ENCODE peak calls at places on chromosomes 16 and 17, in nine cellular contexts. One of them, this sample, is unnamed.
A peak's percentile ranks its signal among the peaks of the same experiment; 100 is the strongest.

GRCh38 chr16:84052071-84052622 is 9.6 kb upstream of the SLC38A8 start:
- DNase-seq in COR-L47: no peak
- DNase-seq in H54: no peak
- DNase-seq in trophoblast cell: no peak
- DNase-seq in GM10248: no peak
- DNase-seq in activated effector memory CD4-positive, alpha-beta T cell treated with anti-CD3 and anti-CD28 coated beads, Interleukin-2, amount 50 U/mL, for 16 hours: peak; percentile 53
- DNase-seq in heart right ventricle: no peak
- DNase-seq in H7: no peak
- DNase-seq in tibial artery: peak; percentile 35
- DNase-seq in this sample: peak; percentile 22

GRCh38 chr17:11241611-11242226 is 706 bp downstream of the SHISA6 start:
- DNase-seq in trophoblast cell: no peak
- DNase-seq in heart right ventricle: no peak
- DNase-seq in GM10248: no peak
- DNase-seq in H54: no peak
- DNase-seq in COR-L47: no peak
- DNase-seq in tibial artery: no peak
- DNase-seq in activated effector memory CD4-positive, alpha-beta T cell treated with anti-CD3 and anti-CD28 coated beads, Interleukin-2, amount 50 U/mL, for 16 hours: no peak
- DNase-seq in H7: peak; percentile 77
- DNase-seq in this sample: no peak

GRCh38 chr17:6213859-6214258 is 143.7 kb downstream of the WSCD1 start:
- DNase-seq in heart right ventricle: no peak
- DNase-seq in trophoblast cell: no peak
- DNase-seq in tibial artery: no peak
- DNase-seq in GM10248: no peak
- DNase-seq in COR-L47: no peak
- DNase-seq in H54: no peak
- DNase-seq in activated effector memory CD4-positive, alpha-beta T cell treated with anti-CD3 and anti-CD28 coated beads, Interleukin-2, amount 50 U/mL, for 16 hours: no peak
- DNase-seq in H7: no peak
- DNase-seq in this sample: no peak

GRCh38 chr17:61409301-61410099 is 9.9 kb downstream of the TBX2 start:
- DNase-seq in COR-L47: no peak
- DNase-seq in activated effector memory CD4-positive, alpha-beta T cell treated with anti-CD3 and anti-CD28 coated beads, Interleukin-2, amount 50 U/mL, for 16 hours: peak; percentile 78
- DNase-seq in H7: peak; percentile 92
- DNase-seq in tibial artery: peak; percentile 80
- DNase-seq in GM10248: peak; percentile 69
- DNase-seq in trophoblast cell: peak; percentile 81
- DNase-seq in heart right ventricle: peak; percentile 59
- DNase-seq in H54: peak; percentile 34
- DNase-seq in this sample: peak; percentile 99

GRCh38 chr16:89791278-89791995 is 25.0 kb downstream of the FANCA start:
- DNase-seq in heart right ventricle: no peak
- DNase-seq in activated effector memory CD4-positive, alpha-beta T cell treated with anti-CD3 and anti-CD28 coated beads, Interleukin-2, amount 50 U/mL, for 16 hours: no peak
- DNase-seq in tibial artery: no peak
- DNase-seq in H7: no peak
- DNase-seq in COR-L47: no peak
- DNase-seq in trophoblast cell: no peak
- DNase-seq in GM10248: no peak
- DNase-seq in H54: no peak
- DNase-seq in this sample: no peak

GRCh38 chr16:70713342-70713741 is 27.5 kb upstream of the MTSS2 start:
- DNase-seq in COR-L47: no peak
- DNase-seq in GM10248: no peak
- DNase-seq in activated effector memory CD4-positive, alpha-beta T cell treated with anti-CD3 and anti-CD28 coated beads, Interleukin-2, amount 50 U/mL, for 16 hours: no peak
- DNase-seq in H54: no peak
- DNase-seq in heart right ventricle: no peak
- DNase-seq in H7: no peak
- DNase-seq in trophoblast cell: peak; percentile 79
- DNase-seq in tibial artery: no peak
- DNase-seq in this sample: no peak

GRCh38 chr16:11016524-11016988 is 72.2 kb downstream of the CLEC16A start:
- DNase-seq in trophoblast cell: no peak
- DNase-seq in tibial artery: no peak
- DNase-seq in H7: no peak
- DNase-seq in GM10248: no peak
- DNase-seq in COR-L47: no peak
- DNase-seq in H54: no peak
- DNase-seq in activated effector memory CD4-positive, alpha-beta T cell treated with anti-CD3 and anti-CD28 coated beads, Interleukin-2, amount 50 U/mL, for 16 hours: no peak
- DNase-seq in heart right ventricle: no peak
- DNase-seq in this sample: no peak

GRCh38 chr17:75344664-75345063 is 55.4 kb upstream of the SLC25A19 start:
- DNase-seq in activated effector memory CD4-positive, alpha-beta T cell treated with anti-CD3 and anti-CD28 coated beads, Interleukin-2, amount 50 U/mL, for 16 hours: peak; percentile 71
- DNase-seq in heart right ventricle: no peak
- DNase-seq in COR-L47: no peak
- DNase-seq in tibial artery: no peak
- DNase-seq in trophoblast cell: no peak
- DNase-seq in GM10248: no peak
- DNase-seq in H7: peak; percentile 70
- DNase-seq in H54: no peak
- DNase-seq in this sample: no peak

GRCh38 chr17:44627513-44627912 is 28.8 kb upstream of the MEIOC start:
- DNase-seq in COR-L47: no peak
- DNase-seq in activated effector memory CD4-positive, alpha-beta T cell treated with anti-CD3 and anti-CD28 coated beads, Interleukin-2, amount 50 U/mL, for 16 hours: no peak
- DNase-seq in trophoblast cell: no peak
- DNase-seq in H54: no peak
- DNase-seq in H7: peak; percentile 50
- DNase-seq in GM10248: no peak
- DNase-seq in heart right ventricle: no peak
- DNase-seq in tibial artery: no peak
- DNase-seq in this sample: no peak

GRCh38 chr17:8277317-8277716 is 11.2 kb upstream of the RANGRF start:
- DNase-seq in COR-L47: no peak
- DNase-seq in GM10248: no peak
- DNase-seq in activated effector memory CD4-positive, alpha-beta T cell treated with anti-CD3 and anti-CD28 coated beads, Interleukin-2, amount 50 U/mL, for 16 hours: no peak
- DNase-seq in tibial artery: no peak
- DNase-seq in heart right ventricle: no peak
- DNase-seq in H7: no peak
- DNase-seq in trophoblast cell: no peak
- DNase-seq in H54: no peak
- DNase-seq in this sample: peak; percentile 18

GRCh38 chr17:35865412-35866355 is 3.0 kb downstream of the HEATR9 start:
- DNase-seq in H7: no peak
- DNase-seq in trophoblast cell: no peak
- DNase-seq in heart right ventricle: no peak
- DNase-seq in COR-L47: no peak
- DNase-seq in GM10248: no peak
- DNase-seq in H54: no peak
- DNase-seq in activated effector memory CD4-positive, alpha-beta T cell treated with anti-CD3 and anti-CD28 coated beads, Interleukin-2, amount 50 U/mL, for 16 hours: no peak
- DNase-seq in tibial artery: no peak
- DNase-seq in this sample: peak; percentile 38

GRCh38 chr17:65074778-65075250 is 18.3 kb upstream of the GNA13 start:
- DNase-seq in COR-L47: peak; percentile 26
- DNase-seq in GM10248: no peak
- DNase-seq in trophoblast cell: no peak
- DNase-seq in tibial artery: no peak
- DNase-seq in H7: no peak
- DNase-seq in activated effector memory CD4-positive, alpha-beta T cell treated with anti-CD3 and anti-CD28 coated beads, Interleukin-2, amount 50 U/mL, for 16 hours: no peak
- DNase-seq in H54: no peak
- DNase-seq in heart right ventricle: peak; percentile 72
- DNase-seq in this sample: peak; percentile 65

GRCh38 chr17:47989159-47989558 is 18.2 kb downstream of the CDK5RAP3 start:
- DNase-seq in tibial artery: no peak
- DNase-seq in activated effector memory CD4-positive, alpha-beta T cell treated with anti-CD3 and anti-CD28 coated beads, Interleukin-2, amount 50 U/mL, for 16 hours: no peak
- DNase-seq in COR-L47: no peak
- DNase-seq in H54: no peak
- DNase-seq in heart right ventricle: no peak
- DNase-seq in trophoblast cell: no peak
- DNase-seq in GM10248: no peak
- DNase-seq in H7: no peak
- DNase-seq in this sample: peak; percentile 51

GRCh38 chr17:66276328-66276937 is 26.0 kb upstream of the PRKCA start:
- DNase-seq in trophoblast cell: peak; percentile 69
- DNase-seq in tibial artery: no peak
- DNase-seq in activated effector memory CD4-positive, alpha-beta T cell treated with anti-CD3 and anti-CD28 coated beads, Interleukin-2, amount 50 U/mL, for 16 hours: no peak
- DNase-seq in GM10248: no peak
- DNase-seq in heart right ventricle: no peak
- DNase-seq in COR-L47: no peak
- DNase-seq in H7: no peak
- DNase-seq in H54: no peak
- DNase-seq in this sample: peak; percentile 66

GRCh38 chr17:28949185-28950016 is 1.9 kb downstream of the PHF12 start:
- DNase-seq in trophoblast cell: peak; percentile 88
- DNase-seq in tibial artery: peak; percentile 83
- DNase-seq in heart right ventricle: peak; percentile 65
- DNase-seq in GM10248: peak; percentile 54
- DNase-seq in H54: no peak
- DNase-seq in H7: peak; percentile 76
- DNase-seq in activated effector memory CD4-positive, alpha-beta T cell treated with anti-CD3 and anti-CD28 coated beads, Interleukin-2, amount 50 U/mL, for 16 hours: peak; percentile 86
- DNase-seq in COR-L47: no peak
- DNase-seq in this sample: no peak

GRCh38 chr17:81966343-81967243 is 5.6 kb upstream of the NOTUM start:
- DNase-seq in activated effector memory CD4-positive, alpha-beta T cell treated with anti-CD3 and anti-CD28 coated beads, Interleukin-2, amount 50 U/mL, for 16 hours: no peak
- DNase-seq in COR-L47: no peak
- DNase-seq in tibial artery: no peak
- DNase-seq in heart right ventricle: no peak
- DNase-seq in H54: no peak
- DNase-seq in H7: peak; percentile 88
- DNase-seq in trophoblast cell: peak; percentile 71
- DNase-seq in GM10248: no peak
- DNase-seq in this sample: peak; percentile 87

GRCh38 chr16:85348921-85349334 is 236.7 kb upstream of the CIBAR2 start:
- DNase-seq in H54: no peak
- DNase-seq in activated effector memory CD4-positive, alpha-beta T cell treated with anti-CD3 and anti-CD28 coated beads, Interleukin-2, amount 50 U/mL, for 16 hours: no peak
- DNase-seq in trophoblast cell: no peak
- DNase-seq in GM10248: no peak
- DNase-seq in H7: no peak
- DNase-seq in COR-L47: peak; percentile 89
- DNase-seq in tibial artery: no peak
- DNase-seq in heart right ventricle: no peak
- DNase-seq in this sample: no peak

GRCh38 chr17:32912218-32912897 is 15.6 kb upstream of the TMEM98 start:
- DNase-seq in COR-L47: peak; percentile 8
- DNase-seq in H54: no peak
- DNase-seq in H7: no peak
- DNase-seq in trophoblast cell: peak; percentile 42
- DNase-seq in tibial artery: peak; percentile 82
- DNase-seq in activated effector memory CD4-positive, alpha-beta T cell treated with anti-CD3 and anti-CD28 coated beads, Interleukin-2, amount 50 U/mL, for 16 hours: no peak
- DNase-seq in heart right ventricle: peak; percentile 51
- DNase-seq in GM10248: no peak
- DNase-seq in this sample: peak; percentile 90

GRCh38 chr16:87809150-87809902 is 43.5 kb upstream of the KLHDC4 start:
- DNase-seq in tibial artery: no peak
- DNase-seq in GM10248: peak; percentile 78
- DNase-seq in H7: no peak
- DNase-seq in trophoblast cell: no peak
- DNase-seq in activated effector memory CD4-positive, alpha-beta T cell treated with anti-CD3 and anti-CD28 coated beads, Interleukin-2, amount 50 U/mL, for 16 hours: no peak
- DNase-seq in heart right ventricle: no peak
- DNase-seq in COR-L47: no peak
- DNase-seq in H54: no peak
- DNase-seq in this sample: peak; percentile 14

GRCh38 chr17:77735341-77736206 is 222.9 kb upstream of the TNRC6C start:
- DNase-seq in trophoblast cell: no peak
- DNase-seq in heart right ventricle: peak; percentile 78
- DNase-seq in activated effector memory CD4-positive, alpha-beta T cell treated with anti-CD3 and anti-CD28 coated beads, Interleukin-2, amount 50 U/mL, for 16 hours: peak; percentile 39
- DNase-seq in tibial artery: peak; percentile 91
- DNase-seq in COR-L47: peak; percentile 59
- DNase-seq in H54: no peak
- DNase-seq in GM10248: no peak
- DNase-seq in H7: peak; percentile 76
- DNase-seq in this sample: no peak

GRCh38 chr16:10736926-10737625 is 6.6 kb upstream of the NUBP1 start:
- DNase-seq in GM10248: peak; percentile 81
- DNase-seq in heart right ventricle: peak; percentile 73
- DNase-seq in activated effector memory CD4-positive, alpha-beta T cell treated with anti-CD3 and anti-CD28 coated beads, Interleukin-2, amount 50 U/mL, for 16 hours: peak; percentile 82
- DNase-seq in H54: peak; percentile 27
- DNase-seq in trophoblast cell: peak; percentile 87
- DNase-seq in H7: peak; percentile 64
- DNase-seq in tibial artery: no peak
- DNase-seq in COR-L47: peak; percentile 40
- DNase-seq in this sample: no peak

GRCh38 chr16:86259499-86259898 is 250.8 kb upstream of the FOXF1 start:
- DNase-seq in GM10248: no peak
- DNase-seq in activated effector memory CD4-positive, alpha-beta T cell treated with anti-CD3 and anti-CD28 coated beads, Interleukin-2, amount 50 U/mL, for 16 hours: no peak
- DNase-seq in H54: no peak
- DNase-seq in COR-L47: no peak
- DNase-seq in trophoblast cell: no peak
- DNase-seq in heart right ventricle: no peak
- DNase-seq in tibial artery: no peak
- DNase-seq in H7: no peak
- DNase-seq in this sample: no peak

GRCh38 chr16:12907670-12908233 is 6.4 kb downstream of the SHISA9 start:
- DNase-seq in GM10248: no peak
- DNase-seq in trophoblast cell: no peak
- DNase-seq in H54: no peak
- DNase-seq in heart right ventricle: no peak
- DNase-seq in COR-L47: no peak
- DNase-seq in activated effector memory CD4-positive, alpha-beta T cell treated with anti-CD3 and anti-CD28 coated beads, Interleukin-2, amount 50 U/mL, for 16 hours: no peak
- DNase-seq in H7: peak; percentile 45
- DNase-seq in tibial artery: no peak
- DNase-seq in this sample: no peak

GRCh38 chr16:14286381-14287230 is 215.5 kb downstream of the MRTFB start:
- DNase-seq in trophoblast cell: peak; percentile 80
- DNase-seq in H54: no peak
- DNase-seq in tibial artery: no peak
- DNase-seq in GM10248: no peak
- DNase-seq in activated effector memory CD4-positive, alpha-beta T cell treated with anti-CD3 and anti-CD28 coated beads, Interleukin-2, amount 50 U/mL, for 16 hours: peak; percentile 79
- DNase-seq in H7: peak; percentile 59
- DNase-seq in heart right ventricle: no peak
- DNase-seq in COR-L47: no peak
- DNase-seq in this sample: peak; percentile 39

GRCh38 chr16:72997141-72997542 is 50.8 kb downstream of the ZFHX3 start:
- DNase-seq in H54: no peak
- DNase-seq in trophoblast cell: peak; percentile 100
- DNase-seq in COR-L47: no peak
- DNase-seq in H7: no peak
- DNase-seq in heart right ventricle: no peak
- DNase-seq in activated effector memory CD4-positive, alpha-beta T cell treated with anti-CD3 and anti-CD28 coated beads, Interleukin-2, amount 50 U/mL, for 16 hours: peak; percentile 6
- DNase-seq in GM10248: no peak
- DNase-seq in tibial artery: peak; percentile 80
- DNase-seq in this sample: no peak

GRCh38 chr16:9360075-9360474 is 268.6 kb downstream of the HAPSTR1 start:
- DNase-seq in H7: no peak
- DNase-seq in tibial artery: no peak
- DNase-seq in trophoblast cell: no peak
- DNase-seq in H54: no peak
- DNase-seq in COR-L47: no peak
- DNase-seq in GM10248: no peak
- DNase-seq in heart right ventricle: no peak
- DNase-seq in activated effector memory CD4-positive, alpha-beta T cell treated with anti-CD3 and anti-CD28 coated beads, Interleukin-2, amount 50 U/mL, for 16 hours: no peak
- DNase-seq in this sample: no peak

GRCh38 chr16:85862476-85863383 is 36.2 kb upstream of the IRF8 start:
- DNase-seq in H54: no peak
- DNase-seq in heart right ventricle: no peak
- DNase-seq in tibial artery: peak; percentile 51
- DNase-seq in trophoblast cell: no peak
- DNase-seq in H7: no peak
- DNase-seq in activated effector memory CD4-positive, alpha-beta T cell treated with anti-CD3 and anti-CD28 coated beads, Interleukin-2, amount 50 U/mL, for 16 hours: no peak
- DNase-seq in COR-L47: no peak
- DNase-seq in GM10248: no peak
- DNase-seq in this sample: no peak

GRCh38 chr16:20763461-20764232 is at the start of gene ACSM3:
- DNase-seq in tibial artery: peak; percentile 71
- DNase-seq in H7: peak; percentile 67
- DNase-seq in trophoblast cell: peak; percentile 82
- DNase-seq in activated effector memory CD4-positive, alpha-beta T cell treated with anti-CD3 and anti-CD28 coated beads, Interleukin-2, amount 50 U/mL, for 16 hours: peak; percentile 84
- DNase-seq in GM10248: peak; percentile 88
- DNase-seq in H54: peak; percentile 63
- DNase-seq in heart right ventricle: peak; percentile 36
- DNase-seq in COR-L47: no peak
- DNase-seq in this sample: peak; percentile 73

GRCh38 chr16:1002399-1003161 is 21.0 kb downstream of the SOX8 start:
- DNase-seq in H7: no peak
- DNase-seq in trophoblast cell: peak; percentile 90
- DNase-seq in COR-L47: peak; percentile 55
- DNase-seq in GM10248: no peak
- DNase-seq in heart right ventricle: no peak
- DNase-seq in tibial artery: no peak
- DNase-seq in H54: peak; percentile 98
- DNase-seq in activated effector memory CD4-positive, alpha-beta T cell treated with anti-CD3 and anti-CD28 coated beads, Interleukin-2, amount 50 U/mL, for 16 hours: peak; percentile 92
- DNase-seq in this sample: peak; percentile 99